ENCODE peak calls at places on chromosomes 1 and 21, in four cellular contexts. A, H, G and P are unnamed samples.

GRCh38 chr1:205168291-205168690 is 43.2 kb downstream of the DSTYK start:
- DNase-seq in A (no peak), H (no peak), G (no peak), P (no peak)

GRCh38 chr1:113943028-113943811 is 14.1 kb downstream of the HIPK1 start:
- DNase-seq in A (no peak), H (no peak), G (no peak), P (no peak)

GRCh38 chr21:26834181-26834945 is 10.8 kb downstream of the ADAMTS1 start:
- DNase-seq in A (no peak), H (no peak), G (no peak), P (no peak)

GRCh38 chr1:187655163-187655562 is 826.4 kb downstream of the PLA2G4A start:
- DNase-seq in A (no peak), H (no peak), G (no peak), P (no peak)

GRCh38 chr1:209176866-209177430 is 406.6 kb upstream of the CAMK1G start:
- DNase-seq in A (no peak), H (no peak), G (no peak), P (no peak)

GRCh38 chr1:218366322-218367052 is 21.4 kb downstream of the TGFB2 start:
- DNase-seq in A (peak; percentile 96), H (no peak), G (no peak), P (peak; percentile 97)

GRCh38 chr1:196423612-196424011 is 184.6 kb downstream of the KCNT2 start:
- DNase-seq in A (no peak), H (no peak), G (no peak), P (no peak)

GRCh38 chr1:18234790-18235242 is 127.2 kb downstream of the IGSF21 start:
- DNase-seq in A (peak; percentile 74), H (peak; percentile 7), G (no peak), P (peak; percentile 2)

GRCh38 chr21:27339902-27340301 is 373.0 kb upstream of the ADAMTS5 start:
- DNase-seq in A (no peak), H (no peak), G (no peak), P (no peak)

GRCh38 chr1:209434066-209434465 is 149.4 kb upstream of the CAMK1G start:
- DNase-seq in A (peak; percentile 28), H (no peak), G (no peak), P (no peak)

GRCh38 chr1:176745945-176746344 is 283.0 kb downstream of the PAPPA2 start:
- DNase-seq in A (no peak), H (no peak), G (no peak), P (no peak)

GRCh38 chr21:38478782-38479181 is 19.5 kb downstream of the ERG start:
- DNase-seq in A (no peak), H (no peak), G (no peak), P (no peak)

GRCh38 chr1:15290382-15290781 is 43.4 kb downstream of the FHAD1 start:
- DNase-seq in A (no peak), H (peak; percentile 31), G (no peak), P (no peak)

GRCh38 chr1:25869909-25870606 is 5.5 kb downstream of the PAQR7 start:
- DNase-seq in A (no peak), H (no peak), G (no peak), P (no peak)

GRCh38 chr1:236868625-236869467 is 73.8 kb downstream of the MTR start:
- DNase-seq in A (peak; percentile 54), H (peak; percentile 40), G (peak; percentile 21), P (peak; percentile 52)

GRCh38 chr1:30715216-30715615 is 8.2 kb downstream of the MATN1 start:
- DNase-seq in A (peak; percentile 30), H (peak; percentile 29), G (no peak), P (no peak)

GRCh38 chr21:41357546-41357945 is 4.3 kb upstream of the MX2 start:
- DNase-seq in A (no peak), H (no peak), G (no peak), P (no peak)

GRCh38 chr21:41328660-41329300 is 12.2 kb downstream of the FAM3B start:
- DNase-seq in A (no peak), H (no peak), G (no peak), P (no peak)

GRCh38 chr1:32612189-32612881 is 38.0 kb downstream of the ZBTB8OS start:
- DNase-seq in A (peak; percentile 86), H (peak; percentile 50), G (peak; percentile 11), P (peak; percentile 74)

GRCh38 chr1:109151146-109151545 is 37.2 kb downstream of the ELAPOR1 start:
- DNase-seq in A (peak; percentile 77), H (no peak), G (no peak), P (peak; percentile 72)

GRCh38 chr1:193909406-193909805 is 723.0 kb upstream of the B3GALT2 start:
- DNase-seq in A (no peak), H (no peak), G (no peak), P (no peak)